ENCODE peak calls at places on chromosomes 4 and X, in four cellular contexts. B is lower lobe of right lung, F is thoracic aorta, J is GM23248. V is an unnamed sample.

GRCh38 chrX:53583571-53583970 is 102.9 kb downstream of the HUWE1 start:
- DNase-seq in B (no peak), F (no peak), J (no peak), V (no peak)

GRCh38 chr4:89939464-89939863 is 44.8 kb downstream of the MMRN1 start:
- DNase-seq in B (no peak), F (no peak), J (no peak), V (no peak)

GRCh38 chr4:173362666-173363065 is 8.1 kb upstream of the SAP30 start:
- DNase-seq in B (no peak), F (no peak), J (no peak), V (no peak)

GRCh38 chr4:105135746-105136145 is 10.9 kb upstream of the TET2 start:
- DNase-seq in B (no peak), F (no peak), J (no peak), V (no peak)

GRCh38 chr4:140595065-140595464 is 26.3 kb upstream of the UCP1 start:
- DNase-seq in B (no peak), F (no peak), J (peak; percentile 37), V (peak; percentile 32)

GRCh38 chr4:21117771-21118170 is 417.5 kb downstream of the PACRGL start:
- DNase-seq in B (no peak), F (no peak), J (peak; percentile 10), V (no peak)

GRCh38 chr4:177461606-177462005 is 19.4 kb upstream of the AGA start:
- DNase-seq in B (no peak), F (no peak), J (peak; percentile 55), V (no peak)

GRCh38 chrX:131270085-131270484 is 19.0 kb downstream of the IGSF1 start:
- DNase-seq in B (no peak), F (no peak), J (no peak), V (no peak)

GRCh38 chr4:1610791-1611500 is 73.2 kb downstream of the FAM53A start:
- DNase-seq in B (no peak), F (no peak), J (no peak), V (peak; percentile 40)

GRCh38 chr4:23966720-23967119 is 76.9 kb upstream of the PPARGC1A start:
- DNase-seq in B (no peak), F (no peak), J (no peak), V (no peak)

GRCh38 chrX:46573331-46573895 is at the start of gene CHST7:
- DNase-seq in B (peak; percentile 70), F (peak; percentile 6), J (peak; percentile 81), V (peak; percentile 69)

GRCh38 chr4:41796545-41797210 is 48.2 kb upstream of the PHOX2B start:
- DNase-seq in B (no peak), F (no peak), J (no peak), V (no peak)

GRCh38 chr4:26753642-26754041 is 107.0 kb upstream of the STIM2 start:
- DNase-seq in B (no peak), F (peak; percentile 3), J (peak; percentile 1), V (no peak)

GRCh38 chr4:109875106-109875505 is 27.2 kb downstream of the LRIT3 start:
- DNase-seq in B (no peak), F (no peak), J (no peak), V (no peak)

GRCh38 chr4:184994623-184995010 is 23.7 kb upstream of the HELT start:
- DNase-seq in B (no peak), F (no peak), J (no peak), V (no peak)

GRCh38 chr4:73127839-73128448 is 58.4 kb upstream of the COX18 start:
- DNase-seq in B (no peak), F (no peak), J (peak; percentile 42), V (no peak)

GRCh38 chr4:99790796-99791617 is 25.6 kb upstream of the DAPP1 start:
- DNase-seq in B (no peak), F (no peak), J (no peak), V (no peak)

DNA sequence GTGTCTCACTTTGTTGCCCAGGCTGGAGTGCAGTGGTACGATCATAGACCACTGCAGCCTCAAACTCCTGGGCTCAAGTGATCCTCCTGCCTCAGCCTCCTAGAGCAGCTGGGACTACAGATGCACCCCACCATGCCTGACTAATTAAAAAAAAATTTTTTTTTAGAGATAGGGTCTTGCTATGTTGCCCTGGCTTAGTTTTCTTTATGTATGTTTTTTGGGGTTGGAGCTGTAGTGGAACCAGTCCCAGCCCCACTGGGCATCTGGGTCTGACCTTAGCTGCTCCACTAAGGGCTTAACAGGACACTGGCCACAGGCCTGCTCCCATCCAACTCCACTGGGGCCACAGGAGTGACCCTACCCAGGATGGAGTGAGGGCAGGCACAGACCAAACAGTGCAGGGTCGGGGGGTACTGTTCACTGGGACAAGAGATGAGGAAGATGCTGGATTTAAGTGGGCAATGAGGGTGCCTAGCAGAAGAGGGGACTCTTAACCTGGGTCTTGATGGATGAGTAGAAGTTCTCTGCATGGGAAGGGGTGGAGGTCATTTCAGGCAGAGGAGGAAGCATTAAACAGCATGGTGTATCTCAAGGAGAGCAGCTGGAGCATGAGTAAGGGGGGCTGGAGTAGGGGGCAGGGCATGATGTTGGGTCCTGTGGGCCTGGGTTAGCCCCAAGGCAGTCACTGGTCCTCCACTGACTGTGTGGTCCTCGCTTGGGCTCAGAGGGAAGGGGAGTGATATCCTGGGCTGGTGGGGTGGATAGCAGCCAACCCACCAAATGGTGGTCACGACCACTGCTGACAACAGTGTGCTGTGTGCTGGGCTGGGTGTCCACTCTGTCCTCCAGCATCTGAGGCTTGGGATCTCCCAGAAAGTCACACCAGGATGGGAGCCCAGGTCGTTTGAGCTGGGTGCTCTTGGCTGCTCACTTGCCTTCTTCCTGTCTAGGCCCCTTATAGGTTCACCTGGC is 24.1 kb upstream of the ADD1 start:
- DNase-seq in B (peak; percentile 17), F (no peak), J (no peak), V (peak; percentile 28)
- H3K4me1 ChIP-seq in B (peaks cover 46% of the 10 kb centered on the region), F (peaks cover 29% of the 10 kb centered on the region), J (no peaks in the 10 kb centered on the region), V (peaks cover 7% of the 10 kb centered on the region)

DNA sequence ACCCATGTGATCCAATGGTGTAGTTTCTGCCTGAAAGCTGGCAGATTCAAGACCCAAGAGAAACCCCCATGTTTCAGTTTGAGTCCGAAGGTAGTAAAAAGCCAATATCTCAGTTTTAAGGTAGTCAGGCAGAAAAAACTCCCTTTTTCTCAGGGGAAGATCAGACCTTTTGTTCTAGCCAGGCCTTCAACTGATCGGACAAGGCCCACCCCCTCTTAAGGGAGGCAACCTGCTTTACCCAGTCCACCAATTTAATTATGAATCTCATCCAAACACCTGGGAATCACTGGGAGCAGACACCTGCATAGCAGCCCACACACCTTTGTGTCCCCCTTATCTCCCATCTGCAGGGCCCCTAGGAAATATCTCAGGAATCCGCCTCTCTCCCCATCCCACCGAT is 322.0 kb downstream of the STK32B start:
- DNase-seq in B (no peak), F (no peak), J (no peak), V (no peak)
- H3K4me1 ChIP-seq in B (no peaks in the 10 kb centered on the region), F (no peaks in the 10 kb centered on the region), J (peaks cover 8% of the 10 kb centered on the region), V (no peaks in the 10 kb centered on the region)

GRCh38 chr4:3487861-3488260 is 24.8 kb downstream of the DOK7 start:
- DNase-seq in B (no peak), F (no peak), J (no peak), V (no peak)

GRCh38 chr4:3488791-3489190 is 25.7 kb downstream of the DOK7 start:
- DNase-seq in B (no peak), F (no peak), J (no peak), V (no peak)

GRCh38 chr4:3491681-3492405 is 28.7 kb downstream of the DOK7 start:
- DNase-seq in B (no peak), F (no peak), J (peak; percentile 67), V (no peak)

GRCh38 chr4:3486556-3487270 is 23.6 kb downstream of the DOK7 start:
- DNase-seq in B (no peak), F (no peak), J (no peak), V (no peak)

GRCh38 chr4:3489451-3489962 is 26.4 kb downstream of the DOK7 start:
- DNase-seq in B (no peak), F (no peak), J (peak; percentile 69), V (no peak)
- H3K4me1 ChIP-seq in B (peaks cover 11% of the 10 kb centered on the region), F (peaks cover 12% of the 10 kb centered on the region), J (peaks cover 6% of the 10 kb centered on the region), V (peaks cover 9% of the 10 kb centered on the region)

GRCh38 chrX:72271812-72272211 is 5.2 kb downstream of the RPS4X start:
- DNase-seq in B (no peak), F (no peak), J (no peak), V (no peak)

GRCh38 chrX:72271091-72271490 is 6.0 kb downstream of the RPS4X start:
- DNase-seq in B (no peak), F (no peak), J (peak; percentile 37), V (no peak)

GRCh38 chrX:72272868-72273267 is 4.2 kb downstream of the RPS4X start:
- DNase-seq in B (no peak), F (no peak), J (peak; percentile 75), V (no peak)

GRCh38 chrX:72274526-72274925 is 2.5 kb downstream of the RPS4X start:
- DNase-seq in B (no peak), F (no peak), J (no peak), V (no peak)

GRCh38 chrX:72273718-72274117 is 3.3 kb downstream of the RPS4X start:
- DNase-seq in B (no peak), F (no peak), J (no peak), V (no peak)
- H3K4me1 ChIP-seq in B (peaks cover 26% of the 10 kb centered on the region), F (peaks cover 5% of the 10 kb centered on the region), J (peaks cover 47% of the 10 kb centered on the region), V (peaks cover 2% of the 10 kb centered on the region)

DNA sequence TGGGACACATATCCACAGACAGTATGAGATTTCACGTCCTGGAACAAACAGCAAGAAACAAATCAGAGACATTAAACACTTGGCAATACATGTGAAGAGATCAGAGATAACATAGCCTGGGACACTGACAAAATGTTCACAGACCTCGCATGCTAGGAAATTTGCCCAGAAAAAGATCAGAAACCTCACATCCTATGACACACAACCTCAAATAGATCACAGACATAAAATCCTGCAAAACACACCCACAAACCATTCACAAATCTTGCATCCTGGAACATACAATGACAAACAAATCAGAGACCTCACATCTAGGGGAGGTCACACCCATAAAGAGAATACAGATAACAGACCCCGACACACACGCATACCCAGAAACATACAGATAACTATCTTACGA is 18.0 kb downstream of the SUV39H1 start:
- DNase-seq in B (no peak), F (no peak), J (peak; percentile 56), V (no peak)
- H3K4me1 ChIP-seq in B (no peaks in the 10 kb centered on the region), F (no peaks in the 10 kb centered on the region), J (peaks cover 13% of the 10 kb centered on the region), V (no peaks in the 10 kb centered on the region)

GRCh38 chr4:37674446-37674845 is 11.7 kb downstream of the RELL1 start:
- DNase-seq in B (no peak), F (no peak), J (no peak), V (no peak)

GRCh38 chr4:37673523-37674192 is 12.5 kb downstream of the RELL1 start:
- DNase-seq in B (no peak), F (no peak), J (no peak), V (no peak)

GRCh38 chr4:37670249-37670648 is 15.9 kb downstream of the RELL1 start:
- DNase-seq in B (no peak), F (no peak), J (no peak), V (no peak)

GRCh38 chr4:37667197-37668100 is 18.7 kb downstream of the RELL1 start:
- DNase-seq in B (no peak), F (no peak), J (peak; percentile 9), V (no peak)

GRCh38 chr4:37671072-37671471 is 15.1 kb downstream of the RELL1 start:
- DNase-seq in B (no peak), F (no peak), J (no peak), V (no peak)
- H3K4me1 ChIP-seq in B (peaks cover 48% of the 10 kb centered on the region), F (peaks cover 15% of the 10 kb centered on the region), J (peaks cover 18% of the 10 kb centered on the region), V (peaks cover 36% of the 10 kb centered on the region)

GRCh38 chr4:38869511-38869910 is 1.9 kb downstream of the FAM114A1 start:
- DNase-seq in B (no peak), F (no peak), J (peak; percentile 68), V (no peak)

GRCh38 chr4:38873290-38873949 is 5.8 kb downstream of the FAM114A1 start:
- DNase-seq in B (no peak), F (no peak), J (no peak), V (no peak)

GRCh38 chr4:38870098-38870850 is 2.7 kb downstream of the FAM114A1 start:
- DNase-seq in B (no peak), F (no peak), J (peak; percentile 57), V (no peak)

GRCh38 chr4:38872620-38873019 is 5.0 kb downstream of the FAM114A1 start:
- DNase-seq in B (no peak), F (no peak), J (peak; percentile 90), V (peak; percentile 52)

GRCh38 chr4:38871593-38871992 is 4.0 kb downstream of the FAM114A1 start:
- DNase-seq in B (no peak), F (no peak), J (peak; percentile 57), V (no peak)
- H3K4me1 ChIP-seq in B (peaks cover 30% of the 10 kb centered on the region), F (peaks cover 59% of the 10 kb centered on the region), J (peaks cover 63% of the 10 kb centered on the region), V (peaks cover 27% of the 10 kb centered on the region)